ENCODE peak calls at places on chromosomes 11 and 22, in ten cellular contexts. G is stomach, M is adrenal gland, Y is thyroid gland, K is Peyer's patch, O is spleen, R is prostate gland, D is ovary, L is right lobe of liver, H is A549. W is an unnamed sample. For H3K4me1, the result is how much of the 10 kb centered on the place peaks cover.

GRCh38 chr11:14974021-14974698 is 2.0 kb upstream of the CALCA start:
- DNase-seq in G (no peak), M (no peak), Y (no peak), K (no peak), O (no peak), R (no peak), D (no peak), L (no peak), H (no peak), W (no peak)

GRCh38 chr11:15828241-15828903 is 528.0 kb downstream of the SOX6 start:
- DNase-seq in G (no peak), M (no peak), Y (no peak), K (no peak), O (no peak), R (no peak), D (no peak), L (no peak), H (no peak), W (no peak)

GRCh38 chr22:36052505-36052941 is 23.9 kb upstream of the RBFOX2 start:
- DNase-seq in G (peak), M (no peak), Y (no peak), K (no peak), O (no peak), R (peak), D (no peak), L (no peak), H (peak), W (no peak)

GRCh38 chr11:34075178-34075820 is 23.8 kb downstream of the CAPRIN1 start:
- DNase-seq in G (no peak), M (no peak), Y (no peak), K (no peak), O (no peak), R (no peak), D (no peak), L (no peak), H (no peak), W (no peak)

GRCh38 chr11:134164490-134165370 is 59.0 kb downstream of the NCAPD3 start:
- DNase-seq in G (no peak), M (no peak), Y (no peak), K (no peak), O (no peak), R (no peak), D (no peak), L (no peak), H (no peak), W (no peak)

GRCh38 chr11:111676878-111677585 is 74.8 kb downstream of the SIK2 start:
- DNase-seq in G (no peak), M (no peak), Y (no peak), K (no peak), O (no peak), R (no peak), D (no peak), L (no peak), H (no peak), W (no peak)

GRCh38 chr11:44190883-44191230 is 95.4 kb downstream of the EXT2 start:
- DNase-seq in G (no peak), M (no peak), Y (no peak), K (no peak), O (no peak), R (no peak), D (no peak), L (no peak), H (no peak), W (no peak)

GRCh38 chr22:45212992-45213751 is 27.5 kb downstream of the KIAA0930 start:
- DNase-seq in G (no peak), M (peak), Y (no peak), K (no peak), O (peak), R (no peak), D (no peak), L (peak), H (no peak), W (no peak)

GRCh38 chr11:70736461-70736860 is 338.1 kb downstream of the CTTN start:
- DNase-seq in G (no peak), M (no peak), Y (no peak), K (no peak), O (no peak), R (no peak), D (no peak), L (peak), H (no peak), W (no peak)

GRCh38 chr11:129489254-129489653 is 113.6 kb downstream of the BARX2 start:
- DNase-seq in G (no peak), M (no peak), Y (no peak), K (no peak), O (no peak), R (no peak), D (no peak), L (no peak), H (no peak), W (no peak)

GRCh38 chr11:100581318-100581717 is 105.8 kb upstream of the ARHGAP42 start:
- DNase-seq in G (no peak), M (no peak), Y (no peak), K (no peak), O (no peak), R (no peak), D (no peak), L (no peak), H (no peak), W (no peak)

GRCh38 chr11:68039526-68040086 is 781 bp downstream of the TCIRG1 start:
- DNase-seq in G (no peak), M (no peak), Y (no peak), K (peak), O (peak), R (no peak), D (peak), L (peak), H (no peak), W (peak)

GRCh38 chr11:34585870-34586654 is 34.8 kb upstream of the EHF start:
- DNase-seq in G (no peak), M (no peak), Y (no peak), K (no peak), O (no peak), R (peak), D (no peak), L (no peak), H (peak), W (no peak)

GRCh38 chr11:11311169-11311568 is 41.9 kb downstream of the CSNK2A3 start:
- DNase-seq in G (no peak), M (no peak), Y (no peak), K (no peak), O (no peak), R (no peak), D (no peak), L (no peak), H (no peak), W (no peak)

GRCh38 chr11:16292167-16292859 is 64.0 kb downstream of the SOX6 start:
- DNase-seq in G (no peak), M (no peak), Y (no peak), K (no peak), O (no peak), R (no peak), D (no peak), L (no peak), H (no peak), W (no peak)

GRCh38 chr11:8604078-8604723 is 10.2 kb upstream of the STK33 start:
- DNase-seq in G (peak), M (peak), Y (peak), K (no peak), O (no peak), R (no peak), D (no peak), L (no peak), H (peak), W (peak)

GRCh38 chr11:131626761-131627160 is 256.3 kb downstream of the NTM start:
- DNase-seq in G (no peak), M (no peak), Y (no peak), K (no peak), O (no peak), R (no peak), D (no peak), L (no peak), H (no peak), W (no peak)

GRCh38 chr11:47924184-47924671 is 56.1 kb upstream of the PTPRJ start:
- DNase-seq in G (peak), M (peak), Y (peak), K (no peak), O (peak), R (peak), D (no peak), L (peak), H (peak), W (peak)

GRCh38 chr22:41216984-41217383 is 11.9 kb downstream of the L3MBTL2 start:
- DNase-seq in G (no peak), M (no peak), Y (no peak), K (no peak), O (no peak), R (no peak), D (peak), L (no peak), H (no peak), W (no peak)

GRCh38 chr11:9755561-9755960 is 91.7 kb downstream of the SWAP70 start:
- DNase-seq in G (no peak), M (no peak), Y (no peak), K (no peak), O (no peak), R (no peak), D (no peak), L (no peak), H (no peak), W (no peak)

GRCh38 chr22:37599161-37599560 is 9.5 kb upstream of the GGA1 start:
- DNase-seq in G (no peak), M (peak), Y (no peak), K (no peak), O (no peak), R (peak), D (no peak), L (no peak), H (no peak), W (no peak)

GRCh38 chr11:65868907-65869306 is 3.7 kb downstream of the EFEMP2 start:
- DNase-seq in G (no peak), M (no peak), Y (no peak), K (no peak), O (no peak), R (no peak), D (no peak), L (no peak), H (no peak), W (no peak)

GRCh38 chr22:45083659-45084305 is 74.0 kb upstream of the PHF21B start:
- DNase-seq in G (no peak), M (no peak), Y (no peak), K (no peak), O (no peak), R (no peak), D (no peak), L (no peak), H (no peak), W (no peak)

GRCh38 chr11:78338138-78338537 is 79.5 kb downstream of the GAB2 start:
- DNase-seq in G (no peak), M (no peak), Y (no peak), K (no peak), O (no peak), R (no peak), D (no peak), L (no peak), H (no peak), W (no peak)

GRCh38 chr11:63918576-63919171 is 1.7 kb upstream of the RCOR2 start:
- DNase-seq in G (no peak), M (no peak), Y (no peak), K (no peak), O (no peak), R (no peak), D (no peak), L (no peak), H (no peak), W (no peak)

GRCh38 chr11:63920870-63921417 is 4.0 kb upstream of the RCOR2 start:
- DNase-seq in G (no peak), M (no peak), Y (peak), K (peak), O (no peak), R (no peak), D (no peak), L (no peak), H (no peak), W (peak)

GRCh38 chr11:63917685-63918523 is 940 bp upstream of the RCOR2 start:
- DNase-seq in G (peak), M (peak), Y (peak), K (peak), O (no peak), R (peak), D (peak), L (no peak), H (peak), W (peak)

GRCh38 chr11:63920126-63920869 is 3.3 kb upstream of the RCOR2 start:
- DNase-seq in G (peak), M (peak), Y (peak), K (no peak), O (no peak), R (no peak), D (peak), L (no peak), H (no peak), W (peak)

DNA sequence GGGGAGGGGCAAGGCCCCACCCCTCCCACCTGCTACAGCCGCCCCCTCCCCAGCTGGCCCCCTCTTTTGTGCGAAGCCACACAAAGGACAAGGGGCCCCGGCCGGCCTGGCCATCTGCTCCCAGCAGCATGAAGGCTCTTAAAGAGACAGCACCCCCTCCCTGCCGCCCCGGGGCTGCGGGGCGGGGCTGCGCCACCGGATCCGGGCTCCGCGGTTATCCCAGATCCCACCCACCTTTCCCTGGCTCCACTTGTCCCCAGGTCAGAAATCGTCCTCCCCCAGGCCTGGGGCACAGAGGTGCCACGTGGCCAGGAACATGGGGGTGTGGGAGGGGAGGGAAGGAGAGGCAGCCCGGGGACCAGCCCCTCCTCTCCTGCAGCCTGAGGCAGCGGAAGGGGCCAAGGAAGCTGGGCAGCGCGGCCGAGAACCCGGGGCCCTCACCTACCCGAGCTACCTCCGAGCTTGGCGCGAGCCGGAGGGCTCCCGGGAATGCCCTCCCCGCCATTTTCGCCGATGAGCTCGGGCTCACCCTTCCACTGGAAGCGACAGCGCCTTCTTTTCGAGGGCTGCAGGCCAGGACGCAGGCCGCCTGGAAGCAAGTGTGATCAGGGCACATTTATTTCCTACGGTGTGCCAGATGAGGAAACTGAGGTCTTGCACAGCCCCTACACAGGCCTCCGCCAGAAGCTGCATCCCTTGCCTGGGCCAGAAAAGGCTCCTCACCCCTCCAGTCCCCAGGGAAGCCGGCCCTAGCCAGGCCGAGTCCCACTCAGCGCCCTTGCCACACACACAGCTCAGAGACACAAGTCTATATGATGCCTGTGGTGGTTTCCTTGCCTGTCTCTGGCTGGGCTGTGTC is 2.5 kb upstream of the RCOR2 start:
- DNase-seq in G (peak), M (no peak), Y (no peak), K (no peak), O (no peak), R (no peak), D (peak), L (no peak), H (no peak), W (peak)
- H3K4me3 ChIP-seq in G (peak), M (peak), Y (no peak), K (peak), O (peak), R (no peak), D (no peak), L (no peak), H (no peak), W (no peak)

DNA sequence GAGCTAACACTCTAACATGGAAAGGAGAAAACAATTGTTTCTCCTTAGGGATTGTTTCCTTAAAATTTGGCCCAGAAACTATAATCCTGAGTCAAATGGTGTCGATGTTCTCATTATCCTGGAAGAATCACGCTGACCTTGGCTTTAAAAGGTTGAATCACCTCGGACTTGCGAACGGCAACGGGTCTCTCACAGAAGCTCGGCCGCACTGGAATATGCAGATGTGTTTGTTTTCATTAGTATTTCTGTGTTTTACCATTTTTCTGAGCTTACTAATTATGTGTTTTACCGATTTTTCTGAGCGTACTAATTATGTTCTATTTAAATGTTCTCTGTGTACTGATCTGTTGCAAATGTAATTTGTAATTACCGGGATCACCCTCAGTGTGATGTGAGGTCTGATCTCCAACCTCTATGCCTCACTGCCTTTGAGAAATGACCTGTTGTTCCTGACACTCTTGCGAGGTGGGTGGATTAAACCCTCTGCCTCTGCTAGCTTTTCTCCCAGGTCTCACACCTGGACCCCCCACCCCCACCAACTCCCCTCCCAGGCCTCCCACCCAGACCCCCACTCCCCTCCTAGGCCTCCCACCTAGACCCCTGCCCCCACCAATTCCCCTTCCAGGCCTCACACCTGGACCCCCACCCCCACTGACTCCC is 38.3 kb upstream of the BRSK2 start:
- DNase-seq in G (no peak), M (no peak), Y (no peak), K (no peak), O (peak), R (no peak), D (no peak), L (no peak), H (no peak), W (no peak)
- TF ChIP-seq POLR2A in G (no peak), M (no peak), Y (no peak), K (no peak), O (no peak), R (no peak), D (no peak), L (no peak), H (peak), W (no peak)

DNA sequence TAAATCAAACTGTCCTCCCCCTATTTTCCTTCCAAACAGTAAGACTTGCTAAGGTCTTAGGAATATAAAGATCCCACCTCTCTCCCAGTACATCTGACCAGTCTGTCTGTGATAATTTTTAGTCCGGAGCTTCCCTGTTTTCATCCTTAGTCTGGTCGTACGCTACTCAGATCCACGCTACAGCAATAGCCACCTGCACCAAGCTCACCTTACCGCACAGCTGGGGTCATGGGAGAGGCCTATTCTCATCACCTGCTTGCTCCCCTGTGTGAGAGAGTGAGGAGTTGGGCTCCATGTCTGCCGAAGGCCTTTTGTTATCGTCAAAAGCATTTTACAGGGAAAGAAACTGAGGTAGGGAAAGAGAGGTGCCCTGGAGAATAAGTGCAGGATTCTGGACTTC is 16.7 kb downstream of the FXYD6 start:
- DNase-seq in G (no peak), M (no peak), Y (no peak), K (no peak), O (no peak), R (no peak), D (no peak), L (no peak), H (no peak), W (no peak)
- H3K4me1 ChIP-seq in G (half or more), M (under half), Y (under half), K (under half), O (half or more), R (under half), D (under half), L (under half), H (under half), W (under half)

GRCh38 chr11:61751384-61751783 is 1.1 kb upstream of the MYRF start:
- DNase-seq in G (no peak), M (peak), Y (no peak), K (no peak), O (no peak), R (no peak), D (peak), L (no peak), H (no peak), W (no peak)

GRCh38 chr11:61752117-61752924 is at the start of gene MYRF:
- DNase-seq in G (peak), M (peak), Y (peak), K (peak), O (peak), R (peak), D (peak), L (no peak), H (peak), W (peak)

GRCh38 chr11:61754534-61755482 is 2.4 kb downstream of the MYRF start:
- DNase-seq in G (peak), M (no peak), Y (no peak), K (no peak), O (no peak), R (no peak), D (peak), L (no peak), H (no peak), W (peak)

GRCh38 chr11:61752925-61753551 is 602 bp downstream of the MYRF start:
- DNase-seq in G (no peak), M (no peak), Y (no peak), K (no peak), O (no peak), R (no peak), D (no peak), L (no peak), H (no peak), W (peak)

GRCh38 chr11:61753672-61754071 is 1.2 kb downstream of the MYRF start:
- DNase-seq in G (no peak), M (no peak), Y (no peak), K (no peak), O (no peak), R (no peak), D (no peak), L (no peak), H (no peak), W (no peak)
- H3K4me3 ChIP-seq in G (peak), M (no peak), Y (no peak), K (no peak), O (no peak), R (no peak), D (peak), L (peak), H (peak), W (no peak)